ENCODE peak calls at places on chromosomes 1 and 21, in eight cellular contexts. One of them, this sample, is unnamed.

GRCh38 chr1:91683598-91683951 is 182.9 kb downstream of the CDC7 start:
- DNase-seq in non-pigmented ciliary epithelial cell: no peak
- DNase-seq in HuH-7: no peak
- DNase-seq in posterior cingulate gyrus: no peak
- DNase-seq in hepatic stellate cell: no peak
- DNase-seq in prostate gland: no peak
- DNase-seq in WERI-Rb-1: no peak
- DNase-seq in CD8-positive, alpha-beta memory T cell: no peak
- DNase-seq in this sample: no peak

GRCh38 chr1:181383695-181384094 is 99.6 kb upstream of the CACNA1E start:
- DNase-seq in CD8-positive, alpha-beta memory T cell: no peak
- DNase-seq in non-pigmented ciliary epithelial cell: no peak
- DNase-seq in HuH-7: no peak
- DNase-seq in WERI-Rb-1: no peak
- DNase-seq in hepatic stellate cell: no peak
- DNase-seq in posterior cingulate gyrus: no peak
- DNase-seq in prostate gland: no peak
- DNase-seq in this sample: no peak

GRCh38 chr1:1841575-1841991 is 49.3 kb downstream of the GNB1 start:
- DNase-seq in non-pigmented ciliary epithelial cell: no peak
- DNase-seq in HuH-7: no peak
- DNase-seq in prostate gland: no peak
- DNase-seq in CD8-positive, alpha-beta memory T cell: no peak
- DNase-seq in WERI-Rb-1: no peak
- DNase-seq in posterior cingulate gyrus: no peak
- DNase-seq in hepatic stellate cell: no peak
- DNase-seq in this sample: no peak

GRCh38 chr21:45898028-45898350 is 83.6 kb upstream of the COL6A1 start:
- DNase-seq in prostate gland: no peak
- DNase-seq in WERI-Rb-1: no peak
- DNase-seq in HuH-7: no peak
- DNase-seq in CD8-positive, alpha-beta memory T cell: peak; percentile 28
- DNase-seq in non-pigmented ciliary epithelial cell: no peak
- DNase-seq in posterior cingulate gyrus: no peak
- DNase-seq in hepatic stellate cell: no peak
- DNase-seq in this sample: no peak

GRCh38 chr1:232744847-232745246 is 60.4 kb upstream of the MAP10 start:
- DNase-seq in HuH-7: no peak
- DNase-seq in non-pigmented ciliary epithelial cell: no peak
- DNase-seq in CD8-positive, alpha-beta memory T cell: no peak
- DNase-seq in prostate gland: no peak
- DNase-seq in WERI-Rb-1: no peak
- DNase-seq in posterior cingulate gyrus: no peak
- DNase-seq in hepatic stellate cell: no peak
- DNase-seq in this sample: no peak

GRCh38 chr1:171389176-171389575 is 75.2 kb downstream of the FMO4 start:
- DNase-seq in WERI-Rb-1: no peak
- DNase-seq in prostate gland: no peak
- DNase-seq in CD8-positive, alpha-beta memory T cell: no peak
- DNase-seq in hepatic stellate cell: no peak
- DNase-seq in non-pigmented ciliary epithelial cell: no peak
- DNase-seq in HuH-7: no peak
- DNase-seq in posterior cingulate gyrus: no peak
- DNase-seq in this sample: peak; percentile 27

GRCh38 chr1:231803353-231803752 is 176.8 kb downstream of the DISC1 start:
- DNase-seq in posterior cingulate gyrus: no peak
- DNase-seq in CD8-positive, alpha-beta memory T cell: no peak
- DNase-seq in hepatic stellate cell: no peak
- DNase-seq in non-pigmented ciliary epithelial cell: no peak
- DNase-seq in WERI-Rb-1: no peak
- DNase-seq in HuH-7: no peak
- DNase-seq in prostate gland: no peak
- DNase-seq in this sample: peak; percentile 41

GRCh38 chr1:20867847-20868246 is 80.7 kb upstream of the HP1BP3 start:
- DNase-seq in prostate gland: no peak
- DNase-seq in WERI-Rb-1: no peak
- DNase-seq in non-pigmented ciliary epithelial cell: no peak
- DNase-seq in HuH-7: no peak
- DNase-seq in hepatic stellate cell: no peak
- DNase-seq in posterior cingulate gyrus: no peak
- DNase-seq in CD8-positive, alpha-beta memory T cell: no peak
- DNase-seq in this sample: no peak

GRCh38 chr1:212683357-212683722 is 16.3 kb downstream of the BATF3 start:
- DNase-seq in WERI-Rb-1: no peak
- DNase-seq in non-pigmented ciliary epithelial cell: no peak
- DNase-seq in hepatic stellate cell: no peak
- DNase-seq in prostate gland: no peak
- DNase-seq in CD8-positive, alpha-beta memory T cell: peak; percentile 58
- DNase-seq in posterior cingulate gyrus: no peak
- DNase-seq in HuH-7: no peak
- DNase-seq in this sample: no peak

GRCh38 chr1:55720243-55720642 is 505.1 kb upstream of the USP24 start:
- DNase-seq in WERI-Rb-1: no peak
- DNase-seq in posterior cingulate gyrus: no peak
- DNase-seq in HuH-7: no peak
- DNase-seq in prostate gland: no peak
- DNase-seq in CD8-positive, alpha-beta memory T cell: no peak
- DNase-seq in non-pigmented ciliary epithelial cell: no peak
- DNase-seq in hepatic stellate cell: no peak
- DNase-seq in this sample: no peak

GRCh38 chr1:234647245-234647644 is 37.3 kb upstream of the IRF2BP2 start:
- DNase-seq in CD8-positive, alpha-beta memory T cell: no peak
- DNase-seq in HuH-7: no peak
- DNase-seq in hepatic stellate cell: no peak
- DNase-seq in prostate gland: no peak
- DNase-seq in WERI-Rb-1: no peak
- DNase-seq in non-pigmented ciliary epithelial cell: no peak
- DNase-seq in posterior cingulate gyrus: no peak
- DNase-seq in this sample: no peak

GRCh38 chr1:210866532-210866931 is 267.4 kb downstream of the KCNH1 start:
- DNase-seq in CD8-positive, alpha-beta memory T cell: no peak
- DNase-seq in hepatic stellate cell: no peak
- DNase-seq in non-pigmented ciliary epithelial cell: no peak
- DNase-seq in HuH-7: no peak
- DNase-seq in posterior cingulate gyrus: no peak
- DNase-seq in WERI-Rb-1: no peak
- DNase-seq in prostate gland: no peak
- DNase-seq in this sample: no peak

GRCh38 chr1:171061425-171062143 is 29.1 kb upstream of the FMO3 start:
- DNase-seq in non-pigmented ciliary epithelial cell: no peak
- DNase-seq in prostate gland: no peak
- DNase-seq in hepatic stellate cell: no peak
- DNase-seq in CD8-positive, alpha-beta memory T cell: no peak
- DNase-seq in HuH-7: no peak
- DNase-seq in WERI-Rb-1: no peak
- DNase-seq in posterior cingulate gyrus: no peak
- DNase-seq in this sample: no peak

GRCh38 chr1:35449334-35450008 is 107.7 kb downstream of the KIAA0319L start:
- DNase-seq in CD8-positive, alpha-beta memory T cell: no peak
- DNase-seq in HuH-7: no peak
- DNase-seq in posterior cingulate gyrus: no peak
- DNase-seq in hepatic stellate cell: peak; percentile 76
- DNase-seq in prostate gland: no peak
- DNase-seq in non-pigmented ciliary epithelial cell: peak; percentile 94
- DNase-seq in WERI-Rb-1: peak; percentile 73
- DNase-seq in this sample: peak; percentile 95

GRCh38 chr1:182968151-182968741 is 15.3 kb upstream of the SHCBP1L start:
- DNase-seq in WERI-Rb-1: no peak
- DNase-seq in non-pigmented ciliary epithelial cell: peak; percentile 19
- DNase-seq in CD8-positive, alpha-beta memory T cell: no peak
- DNase-seq in HuH-7: no peak
- DNase-seq in prostate gland: no peak
- DNase-seq in posterior cingulate gyrus: no peak
- DNase-seq in hepatic stellate cell: no peak
- DNase-seq in this sample: no peak

GRCh38 chr1:54794401-54795099 is 6.6 kb downstream of the TTC22 start:
- DNase-seq in CD8-positive, alpha-beta memory T cell: peak; percentile 8
- DNase-seq in HuH-7: peak; percentile 77
- DNase-seq in non-pigmented ciliary epithelial cell: no peak
- DNase-seq in posterior cingulate gyrus: no peak
- DNase-seq in hepatic stellate cell: peak; percentile 78
- DNase-seq in prostate gland: peak; percentile 77
- DNase-seq in WERI-Rb-1: no peak
- DNase-seq in this sample: no peak

GRCh38 chr1:185567006-185567405 is 167.2 kb upstream of the HMCN1 start:
- DNase-seq in prostate gland: no peak
- DNase-seq in hepatic stellate cell: peak; percentile 18
- DNase-seq in HuH-7: no peak
- DNase-seq in posterior cingulate gyrus: no peak
- DNase-seq in non-pigmented ciliary epithelial cell: no peak
- DNase-seq in CD8-positive, alpha-beta memory T cell: peak; percentile 77
- DNase-seq in WERI-Rb-1: no peak
- DNase-seq in this sample: peak; percentile 86

GRCh38 chr21:26715878-26716506 is 129.2 kb downstream of the ADAMTS1 start:
- DNase-seq in HuH-7: peak; percentile 26
- DNase-seq in non-pigmented ciliary epithelial cell: no peak
- DNase-seq in hepatic stellate cell: peak; percentile 47
- DNase-seq in prostate gland: peak; percentile 8
- DNase-seq in posterior cingulate gyrus: no peak
- DNase-seq in WERI-Rb-1: peak; percentile 62
- DNase-seq in CD8-positive, alpha-beta memory T cell: no peak
- DNase-seq in this sample: peak; percentile 51

GRCh38 chr1:41629136-41629535 is 144.7 kb upstream of the EDN2 start:
- DNase-seq in posterior cingulate gyrus: no peak
- DNase-seq in WERI-Rb-1: no peak
- DNase-seq in hepatic stellate cell: no peak
- DNase-seq in prostate gland: no peak
- DNase-seq in CD8-positive, alpha-beta memory T cell: no peak
- DNase-seq in HuH-7: no peak
- DNase-seq in non-pigmented ciliary epithelial cell: no peak
- DNase-seq in this sample: no peak

GRCh38 chr1:27141266-27142003 is 13.5 kb downstream of the SLC9A1 start:
- DNase-seq in prostate gland: peak; percentile 93
- DNase-seq in posterior cingulate gyrus: no peak
- DNase-seq in HuH-7: no peak
- DNase-seq in WERI-Rb-1: no peak
- DNase-seq in non-pigmented ciliary epithelial cell: no peak
- DNase-seq in CD8-positive, alpha-beta memory T cell: no peak
- DNase-seq in hepatic stellate cell: no peak
- DNase-seq in this sample: no peak

GRCh38 chr1:203572134-203572625 is 54.5 kb upstream of the ATP2B4 start:
- DNase-seq in non-pigmented ciliary epithelial cell: no peak
- DNase-seq in WERI-Rb-1: no peak
- DNase-seq in posterior cingulate gyrus: no peak
- DNase-seq in hepatic stellate cell: peak; percentile 91
- DNase-seq in prostate gland: no peak
- DNase-seq in HuH-7: no peak
- DNase-seq in CD8-positive, alpha-beta memory T cell: no peak
- DNase-seq in this sample: peak; percentile 85

GRCh38 chr21:46111193-46111571 is 13.3 kb downstream of the COL6A2 start:
- DNase-seq in posterior cingulate gyrus: no peak
- DNase-seq in CD8-positive, alpha-beta memory T cell: peak; percentile 33
- DNase-seq in prostate gland: peak; percentile 2
- DNase-seq in non-pigmented ciliary epithelial cell: no peak
- DNase-seq in WERI-Rb-1: peak; percentile 8
- DNase-seq in HuH-7: no peak
- DNase-seq in hepatic stellate cell: no peak
- DNase-seq in this sample: no peak

GRCh38 chr1:53982762-53983101 is 35.3 kb downstream of the LDLRAD1 start:
- DNase-seq in CD8-positive, alpha-beta memory T cell: no peak
- DNase-seq in WERI-Rb-1: no peak
- DNase-seq in posterior cingulate gyrus: no peak
- DNase-seq in HuH-7: no peak
- DNase-seq in hepatic stellate cell: no peak
- DNase-seq in non-pigmented ciliary epithelial cell: no peak
- DNase-seq in prostate gland: no peak
- DNase-seq in this sample: no peak

GRCh38 chr1:26582836-26583460 is 53.4 kb downstream of the RPS6KA1 start:
- DNase-seq in hepatic stellate cell: peak; percentile 31
- DNase-seq in non-pigmented ciliary epithelial cell: no peak
- DNase-seq in posterior cingulate gyrus: no peak
- DNase-seq in CD8-positive, alpha-beta memory T cell: no peak
- DNase-seq in HuH-7: no peak
- DNase-seq in WERI-Rb-1: no peak
- DNase-seq in prostate gland: no peak
- DNase-seq in this sample: peak; percentile 11

GRCh38 chr21:26587621-26588260 is 14.7 kb upstream of the CYYR1 start:
- DNase-seq in CD8-positive, alpha-beta memory T cell: no peak
- DNase-seq in non-pigmented ciliary epithelial cell: peak; percentile 54
- DNase-seq in WERI-Rb-1: no peak
- DNase-seq in HuH-7: no peak
- DNase-seq in prostate gland: no peak
- DNase-seq in posterior cingulate gyrus: no peak
- DNase-seq in hepatic stellate cell: peak; percentile 20
- DNase-seq in this sample: peak; percentile 43

GRCh38 chr1:77882411-77882810 is 6.0 kb upstream of the NEXN start:
- DNase-seq in hepatic stellate cell: no peak
- DNase-seq in posterior cingulate gyrus: no peak
- DNase-seq in non-pigmented ciliary epithelial cell: no peak
- DNase-seq in prostate gland: no peak
- DNase-seq in CD8-positive, alpha-beta memory T cell: no peak
- DNase-seq in WERI-Rb-1: no peak
- DNase-seq in HuH-7: no peak
- DNase-seq in this sample: no peak

GRCh38 chr1:53111693-53112092 is 30.7 kb downstream of the SLC1A7 start:
- DNase-seq in CD8-positive, alpha-beta memory T cell: no peak
- DNase-seq in hepatic stellate cell: no peak
- DNase-seq in non-pigmented ciliary epithelial cell: no peak
- DNase-seq in prostate gland: no peak
- DNase-seq in HuH-7: no peak
- DNase-seq in posterior cingulate gyrus: no peak
- DNase-seq in WERI-Rb-1: no peak
- DNase-seq in this sample: no peak

GRCh38 chr1:208238710-208239517 is 5.3 kb downstream of the PLXNA2 start:
- DNase-seq in WERI-Rb-1: peak; percentile 57
- DNase-seq in prostate gland: peak; percentile 56
- DNase-seq in hepatic stellate cell: peak; percentile 70
- DNase-seq in posterior cingulate gyrus: no peak
- DNase-seq in HuH-7: peak; percentile 59
- DNase-seq in CD8-positive, alpha-beta memory T cell: no peak
- DNase-seq in non-pigmented ciliary epithelial cell: no peak
- DNase-seq in this sample: peak; percentile 56

GRCh38 chr1:11731719-11732283 is 4.1 kb upstream of the AGTRAP start:
- DNase-seq in WERI-Rb-1: peak; percentile 44
- DNase-seq in hepatic stellate cell: peak; percentile 82
- DNase-seq in prostate gland: peak; percentile 77
- DNase-seq in non-pigmented ciliary epithelial cell: no peak
- DNase-seq in CD8-positive, alpha-beta memory T cell: no peak
- DNase-seq in posterior cingulate gyrus: peak; percentile 67
- DNase-seq in HuH-7: no peak
- DNase-seq in this sample: peak; percentile 48

GRCh38 chr1:5860277-5860676 is 131.9 kb downstream of the NPHP4 start:
- DNase-seq in prostate gland: no peak
- DNase-seq in posterior cingulate gyrus: no peak
- DNase-seq in WERI-Rb-1: no peak
- DNase-seq in HuH-7: no peak
- DNase-seq in non-pigmented ciliary epithelial cell: no peak
- DNase-seq in hepatic stellate cell: no peak
- DNase-seq in CD8-positive, alpha-beta memory T cell: no peak
- DNase-seq in this sample: no peak

GRCh38 chr1:42734201-42735035 is 5.6 kb downstream of the CLDN19 start:
- DNase-seq in non-pigmented ciliary epithelial cell: no peak
- DNase-seq in CD8-positive, alpha-beta memory T cell: no peak
- DNase-seq in posterior cingulate gyrus: no peak
- DNase-seq in WERI-Rb-1: no peak
- DNase-seq in prostate gland: no peak
- DNase-seq in HuH-7: no peak
- DNase-seq in hepatic stellate cell: no peak
- DNase-seq in this sample: no peak

GRCh38 chr1:224175615-224176014 is 7.4 kb upstream of the DEGS1 start:
- DNase-seq in non-pigmented ciliary epithelial cell: no peak
- DNase-seq in hepatic stellate cell: peak; percentile 12
- DNase-seq in CD8-positive, alpha-beta memory T cell: no peak
- DNase-seq in posterior cingulate gyrus: no peak
- DNase-seq in HuH-7: no peak
- DNase-seq in prostate gland: no peak
- DNase-seq in WERI-Rb-1: no peak
- DNase-seq in this sample: peak; percentile 25

GRCh38 chr1:147580200-147580557 is 38.9 kb downstream of the BCL9 start:
- DNase-seq in non-pigmented ciliary epithelial cell: no peak
- DNase-seq in WERI-Rb-1: no peak
- DNase-seq in CD8-positive, alpha-beta memory T cell: no peak
- DNase-seq in posterior cingulate gyrus: no peak
- DNase-seq in prostate gland: no peak
- DNase-seq in HuH-7: no peak
- DNase-seq in hepatic stellate cell: no peak
- DNase-seq in this sample: no peak

GRCh38 chr1:15064217-15064929 is 89.2 kb upstream of the TMEM51 start:
- DNase-seq in hepatic stellate cell: no peak
- DNase-seq in CD8-positive, alpha-beta memory T cell: no peak
- DNase-seq in WERI-Rb-1: no peak
- DNase-seq in prostate gland: no peak
- DNase-seq in HuH-7: no peak
- DNase-seq in non-pigmented ciliary epithelial cell: no peak
- DNase-seq in posterior cingulate gyrus: no peak
- DNase-seq in this sample: no peak